ENCODE peak calls at places on chromosomes 2 and 18, in four cellular contexts. B, C, U and M are unnamed samples.

GRCh38 chr18:40235881-40236280 is 1719.2 kb upstream of the PIK3C3 start:
- DNase-seq in C (no peak), B (no peak), U (no peak), M (no peak)

GRCh38 chr18:23369231-23369630 is 83.9 kb upstream of the RIOK3 start:
- DNase-seq in U (no peak), C (no peak), B (peak), M (no peak)

GRCh38 chr2:173866858-173867620 is 98.1 kb downstream of the SP3 start:
- DNase-seq in C (no peak), U (no peak), B (no peak), M (no peak)

GRCh38 chr2:41409328-41409727 is 638.5 kb upstream of the PKDCC start:
- DNase-seq in C (no peak), U (no peak), B (no peak), M (no peak)

GRCh38 chr2:9808334-9809063 is 34.8 kb upstream of the TAF1B start:
- DNase-seq in B (no peak), U (peak), C (no peak), M (peak)

GRCh38 chr18:49697757-49698595 is 115.4 kb downstream of the ACAA2 start:
- DNase-seq in U (no peak), B (no peak), C (no peak), M (no peak)

GRCh38 chr2:238743243-238744068 is 104.4 kb upstream of the TWIST2 start:
- DNase-seq in U (no peak), C (no peak), B (peak), M (no peak)

GRCh38 chr2:203720011-203720410 is 13.6 kb downstream of the CD28 start:
- DNase-seq in B (no peak), C (no peak), U (no peak), M (no peak)

GRCh38 chr2:18926633-18927524 is 337.5 kb upstream of the NT5C1B start:
- DNase-seq in C (no peak), B (no peak), U (no peak), M (no peak)

GRCh38 chr18:2114765-2115164 is 456.5 kb downstream of the METTL4 start:
- DNase-seq in C (no peak), U (no peak), B (peak), M (no peak)

GRCh38 chr2:8893978-8894820 is 56.8 kb upstream of the KIDINS220 start:
- DNase-seq in C (no peak), U (peak), B (no peak), M (no peak)

GRCh38 chr2:1501991-1502390 is 88.7 kb downstream of the TPO start:
- DNase-seq in C (no peak), B (no peak), U (no peak), M (no peak)

GRCh38 chr2:127525692-127526141 is 572 bp downstream of the IWS1 start:
- DNase-seq in B (no peak), U (no peak), C (no peak), M (no peak)

GRCh38 chr18:46388295-46388694 is 268.7 kb downstream of the LOXHD1 start:
- DNase-seq in C (no peak), B (no peak), U (no peak), M (no peak)

GRCh38 chr2:42924436-42924897 is 132.1 kb upstream of the HAAO start:
- DNase-seq in B (no peak), U (no peak), C (no peak), M (no peak)

GRCh38 chr2:65549262-65550036 is 117.0 kb upstream of the SPRED2 start:
- DNase-seq in U (no peak), C (no peak), B (no peak), M (no peak)

GRCh38 chr2:28009732-28010131 is 119.2 kb downstream of the BABAM2 start:
- DNase-seq in B (no peak), C (no peak), U (no peak), M (no peak)

GRCh38 chr2:162103443-162104009 is 29.5 kb upstream of the DPP4 start:
- DNase-seq in U (no peak), C (no peak), B (no peak), M (no peak)

GRCh38 chr2:107804608-107805498 is 21.8 kb upstream of the RGPD4 start:
- DNase-seq in U (no peak), C (no peak), B (no peak), M (no peak)

GRCh38 chr2:144456680-144457079 is 63.2 kb downstream of the ZEB2 start:
- DNase-seq in B (no peak), U (no peak), C (no peak), M (no peak)

GRCh38 chr2:159574246-159574645 is 42.1 kb downstream of the BAZ2B start:
- DNase-seq in C (no peak), U (no peak), B (no peak), M (no peak)

GRCh38 chr2:191818725-191819333 is 28.1 kb downstream of the CAVIN2 start:
- DNase-seq in U (no peak), C (no peak), B (no peak), M (no peak)

GRCh38 chr18:2532797-2533196 is 38.5 kb downstream of the METTL4 start:
- DNase-seq in B (no peak), C (no peak), U (no peak), M (no peak)

GRCh38 chr2:8412082-8412481 is 269.8 kb upstream of the ID2 start:
- DNase-seq in B (no peak), C (no peak), U (peak), M (no peak)

GRCh38 chr2:43024515-43024962 is 201.9 kb downstream of the ZFP36L2 start:
- DNase-seq in B (no peak), U (peak), C (no peak), M (peak)

GRCh38 chr18:9435041-9435440 is 40.3 kb upstream of the RALBP1 start:
- DNase-seq in C (no peak), U (no peak), B (no peak), M (no peak)

GRCh38 chr2:98027955-98028593 is 32.3 kb upstream of the TMEM131 start:
- DNase-seq in C (no peak), B (no peak), U (no peak), M (no peak)

GRCh38 chr2:64543006-64543697 is 19.0 kb downstream of the AFTPH start:
- DNase-seq in U (no peak), C (no peak), B (no peak), M (no peak)

GRCh38 chr2:231373786-231374185 is 21.7 kb upstream of the B3GNT7 start:
- DNase-seq in B (no peak), U (no peak), C (no peak), M (no peak)

GRCh38 chr2:73983322-73984202 is 1.1 kb upstream of the TET3 start:
- DNase-seq in U (peak), B (no peak), C (no peak), M (no peak)

GRCh38 chr2:15846626-15847025 is 93.7 kb upstream of the MYCN start:
- DNase-seq in C (no peak), B (no peak), U (no peak), M (no peak)

GRCh38 chr2:158459161-158460003 is 2.6 kb downstream of the PKP4 start:
- DNase-seq in U (no peak), B (no peak), C (no peak), M (no peak)

DNA sequence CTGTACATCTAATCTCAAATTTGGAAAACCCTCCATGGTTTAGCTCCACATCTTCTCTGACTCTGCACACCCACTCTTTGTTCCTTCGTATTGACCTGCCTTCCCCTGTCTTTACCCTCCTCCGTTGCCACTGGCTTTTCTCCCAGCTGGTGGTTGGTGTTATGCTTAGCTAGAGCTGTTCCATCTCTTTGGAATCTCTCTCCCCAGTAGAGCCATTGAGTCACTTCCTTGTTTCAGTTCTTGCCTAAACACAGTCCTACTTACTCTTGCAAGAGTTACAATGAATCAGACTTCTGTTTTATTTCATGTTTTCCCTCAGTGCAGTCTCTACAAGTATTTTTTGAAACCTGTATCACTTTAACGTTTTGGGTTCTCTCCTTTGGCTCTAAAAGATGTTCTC is 263.9 kb downstream of the LTBP1 start:
- DNase-seq in U (no peak), B (no peak), C (no peak), M (no peak)
- H3K27ac ChIP-seq in U (no peak), B (peak), C (no peak), M (peak)

GRCh38 chr18:54389143-54389505 is 31.4 kb downstream of the C18orf54 start:
- DNase-seq in U (no peak), C (no peak), B (no peak), M (no peak)
- TF ChIP-seq POLR2A in U (no peak), C (no peak), B (no peak), M (no peak)

DNA sequence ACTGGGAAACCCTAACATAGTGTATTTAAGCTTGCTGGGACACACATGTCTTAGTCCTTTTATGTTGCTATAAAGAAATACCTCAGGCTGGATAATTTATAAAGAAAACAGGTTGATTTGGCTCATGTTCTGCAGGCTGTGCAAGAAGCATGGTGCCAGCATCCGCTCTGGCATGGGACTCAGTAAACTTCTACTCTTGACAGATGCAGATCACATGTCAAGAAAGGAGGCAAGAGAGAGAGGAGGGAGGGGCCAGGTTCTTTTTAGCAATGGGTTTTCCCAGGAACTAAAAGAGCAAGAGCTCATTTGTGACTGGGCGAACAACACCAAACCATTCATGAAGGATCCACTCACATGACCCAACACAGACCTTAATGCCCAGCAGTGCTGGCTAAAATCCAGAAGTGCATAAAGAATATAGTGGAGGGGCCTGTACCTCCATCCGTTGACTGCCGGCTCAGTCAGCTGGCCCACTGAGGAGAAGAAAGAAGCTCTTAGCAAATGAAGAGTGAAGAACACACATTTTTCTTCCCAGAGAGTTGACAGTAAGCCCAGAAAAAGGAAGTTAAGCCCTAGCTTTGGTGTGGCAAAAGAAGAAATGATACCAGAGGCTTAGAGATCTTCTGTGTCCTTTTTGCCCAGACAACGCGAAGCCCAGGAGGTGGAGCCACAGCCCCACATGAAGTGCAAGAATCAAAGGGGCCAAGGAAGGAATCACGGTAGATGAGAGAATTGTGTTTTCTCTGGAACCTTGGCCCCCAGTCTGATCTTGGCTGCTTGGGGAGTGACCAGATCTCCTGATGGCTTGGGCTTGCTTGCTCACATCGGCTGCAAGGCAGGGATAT is 183.5 kb upstream of the FAM98A start:
- DNase-seq in C (no peak), U (no peak), B (no peak), M (no peak)
- TF ChIP-seq CTCF in C (no peak), U (no peak), B (no peak), M (no peak)

DNA sequence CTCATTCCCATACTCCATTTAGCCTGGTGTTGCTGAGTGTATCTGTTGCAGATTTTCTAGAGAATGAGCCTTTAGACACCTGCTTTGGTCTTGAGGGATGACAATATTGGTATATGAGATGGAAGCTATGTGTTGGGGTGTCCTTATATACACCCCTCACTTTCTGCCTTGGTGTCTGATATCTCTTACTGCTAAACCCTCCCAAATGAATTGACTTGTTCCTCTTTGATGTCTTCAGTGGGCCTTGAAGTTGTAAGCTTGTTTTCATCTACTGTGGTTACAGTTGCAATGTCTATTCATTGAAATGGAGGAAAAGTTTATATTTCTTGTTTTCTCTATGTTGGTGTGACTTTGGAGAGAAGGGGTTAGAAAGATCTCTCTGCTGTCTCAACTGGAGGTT is 18.8 kb downstream of the RAB10 start:
- DNase-seq in U (no peak), B (no peak), C (no peak), M (no peak)
- H3K27ac ChIP-seq in U (no peak), B (no peak), C (no peak), M (no peak)